ENCODE peak calls at places on chromosomes 5 and 9, in six cellular contexts. D is CD4-positive, CD25-positive, alpha-beta regulatory T cell; I is CD8-positive, alpha-beta T cell; T is AG04450; W is neuronal stem cell; P is colonic mucosa. M is an unnamed sample.

GRCh38 chr5:2861605-2862004 is 110.1 kb upstream of the IRX2 start:
- DNase-seq in D (no peak), I (no peak), T (no peak), W (no peak), P (no peak), M (no peak)

GRCh38 chr5:147613359-147613758 is 103.5 kb upstream of the DPYSL3 start:
- DNase-seq in D (no peak), I (no peak), T (peak), W (no peak), P (no peak), M (no peak)

GRCh38 chr9:105286098-105286497 is 41.6 kb downstream of the SLC44A1 start:
- DNase-seq in D (no peak), I (no peak), T (no peak), W (no peak), P (no peak), M (no peak)

GRCh38 chr5:180080670-180081280 is 9.2 kb upstream of the RNF130 start:
- DNase-seq in D (peak), I (no peak), T (no peak), W (no peak), P (no peak), M (no peak)

GRCh38 chr5:34712565-34712964 is 56.4 kb downstream of the RAI14 start:
- DNase-seq in D (no peak), I (no peak), T (no peak), W (no peak), P (no peak), M (no peak)

GRCh38 chr9:35791321-35791921 is at the start of gene NPR2:
- DNase-seq in D (no peak), I (no peak), T (no peak), W (no peak), P (no peak), M (no peak)

GRCh38 chr5:146565764-146566163 is 49.8 kb upstream of the GPR151 start:
- DNase-seq in D (peak), I (peak), T (peak), W (peak), P (peak), M (peak)

GRCh38 chr5:119439140-119439625 is 13.1 kb upstream of the HSD17B4 start:
- DNase-seq in D (no peak), I (no peak), T (no peak), W (no peak), P (peak), M (peak)

GRCh38 chr9:132283165-132283564 is 71.6 kb downstream of the SETX start:
- DNase-seq in D (no peak), I (no peak), T (no peak), W (no peak), P (no peak), M (no peak)

GRCh38 chr9:127938298-127938690 is 640 bp upstream of the DPM2 start:
- DNase-seq in D (no peak), I (peak), T (no peak), W (no peak), P (no peak), M (no peak)

GRCh38 chr9:90851444-90851843 is 49.8 kb downstream of the SYK start:
- DNase-seq in D (no peak), I (no peak), T (no peak), W (no peak), P (no peak), M (no peak)

GRCh38 chr9:133981958-133982681 is 10.0 kb downstream of the VAV2 start:
- DNase-seq in D (no peak), I (no peak), T (no peak), W (no peak), P (no peak), M (no peak)
- H3K27ac ChIP-seq in D (no peak), I (no peak), T (no peak), W (no peak), P (no peak), M (no peak)

GRCh38 chr9:79686381-79687130 is 114.8 kb downstream of the TLE4 start:
- DNase-seq in D (no peak), I (no peak), T (peak), W (no peak), P (no peak), M (no peak)
- H3K27ac ChIP-seq in D (no peak), I (no peak), T (peak), W (no peak), P (no peak), M (no peak)

GRCh38 chr5:142327111-142327842 is 2.5 kb upstream of the SPRY4 start:
- DNase-seq in D (no peak), I (no peak), T (no peak), W (peak), P (no peak), M (no peak)
- H3K27ac ChIP-seq in D (no peak), I (no peak), T (peak), W (no peak), P (no peak), M (peak)

GRCh38 chr5:14424011-14424685 is 157.4 kb upstream of the OTULINL start:
- DNase-seq in D (no peak), I (no peak), T (no peak), W (no peak), P (no peak), M (no peak)
- H3K27ac ChIP-seq in D (peak), I (no peak), T (peak), W (no peak), P (no peak), M (no peak)

GRCh38 chr5:115424030-115424429 is 120.5 kb downstream of the FEM1C start:
- DNase-seq in D (no peak), I (no peak), T (no peak), W (no peak), P (no peak), M (no peak)

GRCh38 chr5:115424446-115424845 is 120.1 kb downstream of the FEM1C start:
- DNase-seq in D (no peak), I (no peak), T (no peak), W (no peak), P (no peak), M (no peak)

GRCh38 chr5:115423541-115423940 is 121.0 kb downstream of the FEM1C start:
- DNase-seq in D (no peak), I (no peak), T (no peak), W (no peak), P (peak), M (peak)

GRCh38 chr5:115419794-115420585 is 123.5 kb upstream of the CCDC112 start:
- DNase-seq in D (no peak), I (no peak), T (peak), W (no peak), P (no peak), M (peak)

GRCh38 chr5:115423051-115423450 is 121.5 kb downstream of the FEM1C start:
- DNase-seq in D (no peak), I (no peak), T (no peak), W (no peak), P (no peak), M (no peak)
- H3K27ac ChIP-seq in D (no peak), I (no peak), T (no peak), W (no peak), P (peak), M (no peak)